ENCODE peak calls at places on chromosome 1, in nine cellular contexts. I, A, Q, H, L, O, K, X and B are unnamed samples.

GRCh38 chr1:182164273-182164672 is 102.8 kb upstream of the ZNF648 start:
- DNase-seq in I (no peak), A (no peak), Q (peak; percentile 39), H (no peak), L (no peak), O (peak; percentile 39), K (no peak), X (no peak), B (no peak)

GRCh38 chr1:198939286-198939685 is 300.4 kb downstream of the PTPRC start:
- DNase-seq in I (no peak), A (no peak), Q (no peak), H (no peak), L (no peak), O (no peak), K (no peak), X (no peak), B (no peak)

GRCh38 chr1:223077434-223077833 is 65.6 kb downstream of the TLR5 start:
- DNase-seq in I (no peak), A (no peak), Q (no peak), H (no peak), L (no peak), O (no peak), K (no peak), X (no peak), B (no peak)

GRCh38 chr1:197908695-197909336 is 6.4 kb downstream of the C1orf53 start:
- DNase-seq in I (no peak), A (no peak), Q (no peak), H (no peak), L (peak; percentile 7), O (no peak), K (no peak), X (no peak), B (no peak)

GRCh38 chr1:1281533-1282321 is 1.5 kb downstream of the SCNN1D start:
- DNase-seq in I (peak; percentile 67), A (peak; percentile 59), Q (no peak), H (peak; percentile 65), L (peak; percentile 55), O (no peak), K (peak; percentile 98), X (no peak), B (no peak)

GRCh38 chr1:245512181-245512888 is 357.6 kb downstream of the KIF26B start:
- DNase-seq in I (no peak), A (no peak), Q (no peak), H (no peak), L (peak; percentile 69), O (no peak), K (no peak), X (no peak), B (no peak)

GRCh38 chr1:98920441-98921110 is 84.1 kb downstream of the PLPPR5 start:
- DNase-seq in I (no peak), A (no peak), Q (no peak), H (no peak), L (no peak), O (no peak), K (no peak), X (no peak), B (no peak)

GRCh38 chr1:203166192-203166940 is 9.3 kb downstream of the MYBPH start:
- DNase-seq in I (peak; percentile 42), A (no peak), Q (no peak), H (no peak), L (no peak), O (no peak), K (peak; percentile 68), X (no peak), B (no peak)

GRCh38 chr1:158067651-158068050 is 74.2 kb downstream of the KIRREL1 start:
- DNase-seq in I (no peak), A (no peak), Q (no peak), H (peak; percentile 71), L (no peak), O (no peak), K (no peak), X (no peak), B (no peak)

GRCh38 chr1:15168479-15168878 is 14.9 kb downstream of the TMEM51 start:
- DNase-seq in I (no peak), A (no peak), Q (no peak), H (no peak), L (no peak), O (no peak), K (no peak), X (no peak), B (no peak)

GRCh38 chr1:43716559-43717281 is 9.4 kb downstream of the ST3GAL3 start:
- DNase-seq in I (no peak), A (no peak), Q (no peak), H (no peak), L (no peak), O (no peak), K (no peak), X (no peak), B (no peak)

GRCh38 chr1:184974086-184974836 is at the start of gene NIBAN1:
- DNase-seq in I (no peak), A (peak; percentile 18), Q (no peak), H (peak; percentile 92), L (peak; percentile 80), O (peak; percentile 47), K (peak; percentile 73), X (peak; percentile 95), B (peak; percentile 81)

GRCh38 chr1:234608720-234609527 is 1.1 kb downstream of the IRF2BP2 start:
- DNase-seq in I (no peak), A (no peak), Q (peak; percentile 44), H (peak; percentile 76), L (no peak), O (no peak), K (peak; percentile 64), X (no peak), B (peak; percentile 81)

GRCh38 chr1:226455843-226456242 is 48.0 kb upstream of the PARP1 start:
- DNase-seq in I (no peak), A (no peak), Q (no peak), H (no peak), L (no peak), O (no peak), K (no peak), X (no peak), B (no peak)

GRCh38 chr1:226452981-226453380 is 45.1 kb upstream of the PARP1 start:
- DNase-seq in I (no peak), A (no peak), Q (no peak), H (no peak), L (no peak), O (no peak), K (no peak), X (no peak), B (no peak)

DNA sequence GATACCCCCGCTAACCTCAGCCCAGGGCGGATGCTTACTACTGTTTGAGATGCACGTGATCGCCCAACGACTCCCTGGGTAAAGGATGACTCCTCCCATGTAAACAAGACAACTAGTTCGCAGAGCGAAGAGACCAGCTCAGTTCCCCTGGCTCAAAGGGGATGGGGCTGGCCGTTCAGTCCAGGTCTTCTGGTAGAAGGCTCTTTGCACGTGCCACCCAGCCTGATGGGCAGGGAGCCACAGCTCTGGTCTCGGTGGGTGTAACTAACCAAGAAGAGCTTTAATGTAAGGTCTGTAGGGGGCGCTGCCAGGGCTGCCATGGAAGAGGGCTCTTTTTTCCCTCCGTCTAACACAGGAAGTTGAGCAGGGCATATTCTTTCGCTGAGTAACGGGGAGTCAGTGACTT is 49.4 kb upstream of the PARP1 start:
- DNase-seq in I (no peak), A (no peak), Q (no peak), H (no peak), L (no peak), O (no peak), K (no peak), X (no peak), B (no peak)
- TF ChIP-seq CTCF in I (no peak), A (no peak), Q (no peak), H (no peak), L (peak; percentile 12), O (no peak), K (no peak), X (no peak), B (no peak)

GRCh38 chr1:212281589-212281988 is 3.6 kb upstream of the PPP2R5A start:
- DNase-seq in I (no peak), A (no peak), Q (no peak), H (no peak), L (no peak), O (no peak), K (no peak), X (no peak), B (no peak)

GRCh38 chr1:212284744-212285684 is at the start of gene PPP2R5A:
- DNase-seq in I (peak; percentile 97), A (peak; percentile 98), Q (peak; percentile 98), H (peak; percentile 100), L (peak; percentile 98), O (peak; percentile 97), K (peak; percentile 99), X (peak; percentile 100), B (peak; percentile 99)

GRCh38 chr1:212285685-212286436 is 651 bp downstream of the PPP2R5A start:
- DNase-seq in I (no peak), A (peak; percentile 41), Q (peak; percentile 58), H (peak; percentile 85), L (peak; percentile 77), O (peak; percentile 37), K (peak; percentile 77), X (peak; percentile 94), B (peak; percentile 81)

GRCh38 chr1:212284332-212284743 is 872 bp upstream of the PPP2R5A start:
- DNase-seq in I (no peak), A (no peak), Q (no peak), H (no peak), L (no peak), O (no peak), K (no peak), X (no peak), B (no peak)

DNA sequence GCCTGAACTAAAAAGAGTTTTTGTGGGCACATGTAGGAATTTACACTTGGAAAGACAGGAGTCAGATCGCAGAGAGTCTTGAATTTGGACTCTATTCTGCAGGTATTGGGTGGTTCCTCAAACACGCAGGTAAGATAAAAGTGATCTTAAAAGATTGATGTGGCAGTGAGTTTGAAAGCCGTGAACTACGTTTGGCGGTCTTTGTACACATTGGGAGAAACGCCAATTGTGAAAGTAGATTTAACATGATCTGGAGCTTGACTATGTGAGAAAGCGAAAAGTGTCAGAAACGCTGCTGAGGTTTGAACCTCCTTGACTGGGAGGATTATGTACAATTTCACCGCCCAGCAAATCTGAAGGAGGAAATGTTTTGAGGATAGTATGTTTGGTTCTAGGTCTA is 1.5 kb upstream of the PPP2R5A start:
- DNase-seq in I (no peak), A (no peak), Q (no peak), H (no peak), L (no peak), O (no peak), K (no peak), X (no peak), B (no peak)
- TF ChIP-seq EP300 in I (no peak), A (no peak), Q (no peak), H (no peak), L (no peak), O (no peak), K (no peak), X (no peak), B (no peak)

GRCh38 chr1:235887676-235888075 is 21.0 kb upstream of the LYST start:
- DNase-seq in I (no peak), A (no peak), Q (no peak), H (no peak), L (no peak), O (no peak), K (no peak), X (no peak), B (no peak)
- H3K27ac ChIP-seq in I (no peak overlapping the region), A (no peak overlapping the region), Q (no peak overlapping the region), H (no peak overlapping the region), L (no peak overlapping the region), O (no peak overlapping the region), K (no peak overlapping the region), X (no peak overlapping the region), B (no peak overlapping the region)

DNA sequence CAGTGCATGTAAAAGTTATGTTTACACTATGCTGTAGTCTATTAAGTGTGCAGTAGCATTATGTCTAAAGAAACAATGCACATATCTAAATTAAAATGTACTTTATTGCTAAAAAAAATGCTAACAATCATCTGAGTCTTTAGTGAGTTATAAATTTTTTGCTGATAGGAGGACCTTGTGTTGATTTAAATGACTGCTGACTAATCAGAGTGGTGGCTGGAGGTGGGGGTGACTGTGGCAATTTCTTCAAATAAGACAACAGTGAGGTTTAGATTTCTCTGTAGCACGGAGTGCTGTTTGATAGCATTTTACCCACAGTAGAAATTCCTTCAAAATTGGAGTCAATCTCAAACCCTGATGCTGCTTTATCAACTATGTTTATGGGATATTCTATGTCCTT is 37.0 kb downstream of the HS2ST1 start:
- DNase-seq in I (no peak), A (no peak), Q (no peak), H (no peak), L (no peak), O (no peak), K (no peak), X (no peak), B (no peak)
- TF ChIP-seq CTCF in I (no peak), A (no peak), Q (no peak), H (no peak), L (no peak), O (no peak), K (no peak), X (no peak), B (no peak)